ENCODE peak calls at places on chromosomes 12 and 14, in six cellular contexts. One of them, this sample, is unnamed.

GRCh38 chr14:75440733-75441474 is 13.1 kb downstream of the JDP2 start:
- DNase-seq in mammary epithelial cell: no peak
- DNase-seq in GM23248: peak
- DNase-seq in PC-9: no peak
- DNase-seq in GM23338: no peak
- DNase-seq in fibroblast of lung: peak
- DNase-seq in this sample: no peak

GRCh38 chr12:94793191-94793595 is 142.8 kb upstream of the TMCC3 start:
- DNase-seq in mammary epithelial cell: no peak
- DNase-seq in GM23248: no peak
- DNase-seq in PC-9: no peak
- DNase-seq in GM23338: peak
- DNase-seq in fibroblast of lung: peak
- DNase-seq in this sample: no peak

GRCh38 chr12:52644078-52644415 is 8.0 kb downstream of the KRT2 start:
- DNase-seq in mammary epithelial cell: no peak
- DNase-seq in GM23248: no peak
- DNase-seq in PC-9: no peak
- DNase-seq in GM23338: no peak
- DNase-seq in fibroblast of lung: no peak
- DNase-seq in this sample: no peak

GRCh38 chr14:95547272-95547625 is 12.4 kb downstream of the GLRX5 start:
- DNase-seq in mammary epithelial cell: peak
- DNase-seq in GM23248: no peak
- DNase-seq in PC-9: peak
- DNase-seq in GM23338: no peak
- DNase-seq in fibroblast of lung: no peak
- DNase-seq in this sample: no peak

GRCh38 chr12:120399531-120399930 is 30.6 kb upstream of the MSI1 start:
- DNase-seq in mammary epithelial cell: no peak
- DNase-seq in GM23248: peak
- DNase-seq in PC-9: no peak
- DNase-seq in GM23338: no peak
- DNase-seq in fibroblast of lung: peak
- DNase-seq in this sample: no peak

GRCh38 chr12:96471368-96472040 is 17.9 kb upstream of the CFAP54 start:
- DNase-seq in mammary epithelial cell: peak
- DNase-seq in GM23248: peak
- DNase-seq in PC-9: peak
- DNase-seq in GM23338: no peak
- DNase-seq in fibroblast of lung: peak
- DNase-seq in this sample: no peak

GRCh38 chr12:65810036-65810435 is 14.2 kb upstream of the HMGA2 start:
- DNase-seq in mammary epithelial cell: no peak
- DNase-seq in GM23248: peak
- DNase-seq in PC-9: no peak
- DNase-seq in GM23338: no peak
- DNase-seq in fibroblast of lung: peak
- DNase-seq in this sample: no peak

GRCh38 chr12:111363578-111363977 is 5.3 kb downstream of the PHETA1 start:
- DNase-seq in mammary epithelial cell: no peak
- DNase-seq in GM23248: peak
- DNase-seq in PC-9: peak
- DNase-seq in GM23338: no peak
- DNase-seq in fibroblast of lung: peak
- DNase-seq in this sample: no peak

GRCh38 chr12:120457133-120457532 is 10.9 kb downstream of the GATC start:
- DNase-seq in mammary epithelial cell: no peak
- DNase-seq in GM23248: peak
- DNase-seq in PC-9: no peak
- DNase-seq in GM23338: peak
- DNase-seq in fibroblast of lung: no peak
- DNase-seq in this sample: peak

GRCh38 chr12:56120158-56120846 is 2.2 kb downstream of the ZC3H10 start:
- DNase-seq in mammary epithelial cell: peak
- DNase-seq in GM23248: no peak
- DNase-seq in PC-9: no peak
- DNase-seq in GM23338: no peak
- DNase-seq in fibroblast of lung: peak
- DNase-seq in this sample: no peak

GRCh38 chr14:69088523-69089445 is 64.1 kb downstream of the DCAF5 start:
- DNase-seq in mammary epithelial cell: peak
- DNase-seq in GM23248: peak
- DNase-seq in PC-9: no peak
- DNase-seq in GM23338: no peak
- DNase-seq in fibroblast of lung: peak
- DNase-seq in this sample: no peak

DNA sequence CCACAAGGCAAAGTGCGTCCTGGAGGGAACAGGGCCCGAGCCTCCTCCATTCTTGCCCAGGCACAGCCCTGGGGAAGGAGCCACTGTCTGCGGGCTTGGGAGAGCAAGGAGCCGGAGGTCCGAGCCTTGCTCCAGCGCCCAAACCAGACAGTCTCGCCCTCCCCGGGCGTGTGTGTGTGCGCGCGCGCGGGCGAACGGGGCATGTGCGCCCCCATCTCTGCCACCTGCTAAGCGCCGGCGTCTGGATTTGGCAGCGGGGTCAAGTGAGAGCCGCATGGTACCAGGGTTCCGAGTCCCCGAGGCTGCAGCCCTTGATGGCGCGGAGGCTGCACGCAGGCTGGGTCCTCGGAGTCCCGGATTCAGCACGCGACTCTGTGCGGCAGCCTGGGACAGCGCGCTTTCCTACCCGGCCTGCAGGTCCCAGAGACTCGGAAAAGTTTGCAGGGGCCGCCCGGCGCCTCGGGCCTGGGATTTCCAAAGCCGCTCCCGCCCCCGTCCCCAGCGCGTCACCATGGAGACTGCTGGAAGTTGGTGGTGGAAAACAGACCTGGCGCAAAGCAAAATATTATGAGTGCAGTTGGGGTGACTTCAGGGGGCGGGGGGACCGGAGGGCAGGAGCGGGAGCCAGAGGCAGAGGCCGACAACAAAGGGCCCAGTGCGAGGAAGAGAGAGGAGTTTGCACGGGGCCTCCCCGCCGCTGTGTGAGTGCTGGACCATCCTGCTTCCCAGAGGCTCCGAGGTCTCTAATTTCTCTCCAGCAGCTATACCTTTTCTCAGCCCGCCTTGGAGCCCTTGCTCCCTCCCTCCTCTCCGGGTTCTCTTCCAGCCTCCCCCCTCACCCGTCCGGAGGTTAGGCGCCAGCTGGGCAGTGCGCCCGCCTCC is 4.2 kb downstream of the RFX4 start:
- DNase-seq in mammary epithelial cell: peak
- DNase-seq in GM23248: no peak
- DNase-seq in PC-9: no peak
- DNase-seq in GM23338: peak
- DNase-seq in fibroblast of lung: no peak
- DNase-seq in this sample: no peak
- TF ChIP-seq EZH2 in mammary epithelial cell: no peak
- TF ChIP-seq EZH2 in GM23248: peak
- TF ChIP-seq EZH2 in PC-9: no peak
- TF ChIP-seq EZH2 in GM23338: peak
- TF ChIP-seq EZH2 in fibroblast of lung: peak
- TF ChIP-seq EZH2 in this sample: no peak

DNA sequence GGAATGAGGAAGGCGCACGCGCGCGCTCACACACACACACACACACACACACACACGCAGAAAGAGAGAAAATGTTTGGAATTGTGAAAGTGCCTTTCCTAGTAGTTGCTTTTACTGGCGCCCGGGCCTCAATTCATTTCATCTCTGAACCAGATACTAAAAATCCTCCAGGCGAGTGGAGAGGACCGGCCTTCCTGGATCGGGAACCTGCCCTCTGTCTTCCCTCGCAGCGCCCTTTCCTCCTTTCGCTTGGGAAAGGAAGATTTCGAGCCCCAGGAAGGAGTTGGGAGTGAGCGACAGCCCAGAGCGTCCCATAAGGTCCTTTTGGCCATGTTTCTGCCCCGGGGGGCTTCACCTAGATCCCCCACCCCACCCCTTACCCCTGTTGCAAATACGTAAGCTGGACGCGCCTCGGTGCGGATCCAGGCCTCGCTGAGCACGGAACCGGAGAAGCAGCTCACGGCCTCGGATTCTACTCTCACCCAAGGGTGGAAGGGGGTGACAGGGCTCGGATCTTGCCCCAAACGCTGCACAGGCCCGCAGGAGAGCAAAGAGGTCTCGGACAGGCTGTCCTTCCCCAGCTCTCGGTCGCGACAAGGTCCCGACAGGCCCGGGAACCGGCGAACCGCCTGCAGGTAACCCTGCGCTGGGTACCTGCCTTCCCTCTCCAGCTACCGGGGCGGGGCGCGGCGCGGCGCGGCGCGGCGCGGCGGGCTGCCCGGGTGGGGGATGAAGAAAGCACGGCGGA is 8.0 kb upstream of the TBX3 start:
- DNase-seq in mammary epithelial cell: peak
- DNase-seq in GM23248: no peak
- DNase-seq in PC-9: no peak
- DNase-seq in GM23338: peak
- DNase-seq in fibroblast of lung: no peak
- DNase-seq in this sample: no peak
- TF ChIP-seq EZH2 in mammary epithelial cell: no peak
- TF ChIP-seq EZH2 in GM23248: no peak
- TF ChIP-seq EZH2 in PC-9: no peak
- TF ChIP-seq EZH2 in GM23338: peak
- TF ChIP-seq EZH2 in fibroblast of lung: no peak
- TF ChIP-seq EZH2 in this sample: no peak

DNA sequence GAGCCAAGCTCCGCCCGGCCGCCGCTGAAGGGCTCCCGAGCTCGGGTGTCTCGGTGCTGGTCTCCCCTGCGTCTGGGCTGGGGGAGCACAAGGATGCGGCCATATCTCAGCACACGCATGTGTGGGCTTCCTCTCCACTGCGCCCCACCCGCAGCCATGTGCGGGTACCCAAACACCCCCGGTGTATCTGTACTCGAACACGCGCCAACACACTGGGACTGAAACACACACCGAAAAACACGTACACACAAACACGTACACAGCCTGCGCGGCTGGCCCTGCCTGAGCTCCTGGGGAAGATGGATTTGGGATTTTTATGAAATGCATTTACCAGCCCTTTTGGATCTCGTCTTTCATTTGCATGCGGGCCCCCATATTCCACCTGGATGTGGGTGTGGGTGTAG is 897 bp upstream of the TBX3 start:
- DNase-seq in mammary epithelial cell: no peak
- DNase-seq in GM23248: no peak
- DNase-seq in PC-9: no peak
- DNase-seq in GM23338: no peak
- DNase-seq in fibroblast of lung: no peak
- DNase-seq in this sample: no peak
- TF ChIP-seq EZH2 in mammary epithelial cell: no peak
- TF ChIP-seq EZH2 in GM23248: no peak
- TF ChIP-seq EZH2 in PC-9: no peak
- TF ChIP-seq EZH2 in GM23338: peak
- TF ChIP-seq EZH2 in fibroblast of lung: no peak
- TF ChIP-seq EZH2 in this sample: no peak

GRCh38 chr12:4276524-4277204 is 3.1 kb downstream of the CCND2 start:
- DNase-seq in mammary epithelial cell: peak
- DNase-seq in GM23248: peak
- DNase-seq in PC-9: peak
- DNase-seq in GM23338: peak
- DNase-seq in fibroblast of lung: peak
- DNase-seq in this sample: peak
- TF ChIP-seq EZH2 in mammary epithelial cell: no peak
- TF ChIP-seq EZH2 in GM23248: no peak
- TF ChIP-seq EZH2 in PC-9: no peak
- TF ChIP-seq EZH2 in GM23338: no peak
- TF ChIP-seq EZH2 in fibroblast of lung: no peak
- TF ChIP-seq EZH2 in this sample: peak